ENCODE peak calls at places on chromosome 11, in eight cellular contexts. One of them, this sample, is unnamed.

GRCh38 chr11:110337570-110338193 is 41.3 kb upstream of the RDX start:
- DNase-seq in lung: no peak
- DNase-seq in tibial nerve: no peak
- DNase-seq in heart left ventricle: no peak
- DNase-seq in IMR-90: peak; percentile 52
- DNase-seq in adrenal gland: peak; percentile 75
- DNase-seq in left lung: no peak
- DNase-seq in cardiac muscle cell: no peak
- DNase-seq in this sample: no peak

GRCh38 chr11:70642301-70642700 is 244.0 kb downstream of the CTTN start:
- DNase-seq in lung: no peak
- DNase-seq in tibial nerve: no peak
- DNase-seq in heart left ventricle: no peak
- DNase-seq in IMR-90: no peak
- DNase-seq in adrenal gland: no peak
- DNase-seq in left lung: no peak
- DNase-seq in cardiac muscle cell: no peak
- DNase-seq in this sample: no peak

GRCh38 chr11:112734207-112734606 is 227.0 kb upstream of the NCAM1 start:
- DNase-seq in lung: no peak
- DNase-seq in tibial nerve: no peak
- DNase-seq in heart left ventricle: peak; percentile 30
- DNase-seq in IMR-90: peak; percentile 8
- DNase-seq in adrenal gland: peak; percentile 16
- DNase-seq in left lung: no peak
- DNase-seq in cardiac muscle cell: peak; percentile 85
- DNase-seq in this sample: peak; percentile 27

GRCh38 chr11:45839204-45839603 is 8.1 kb upstream of the CRY2 start:
- DNase-seq in lung: no peak
- DNase-seq in tibial nerve: no peak
- DNase-seq in heart left ventricle: no peak
- DNase-seq in IMR-90: no peak
- DNase-seq in adrenal gland: no peak
- DNase-seq in left lung: no peak
- DNase-seq in cardiac muscle cell: no peak
- DNase-seq in this sample: no peak

GRCh38 chr11:119791701-119792151 is 62.7 kb upstream of the NECTIN1 start:
- DNase-seq in lung: no peak
- DNase-seq in tibial nerve: no peak
- DNase-seq in heart left ventricle: no peak
- DNase-seq in IMR-90: peak; percentile 37
- DNase-seq in adrenal gland: no peak
- DNase-seq in left lung: peak; percentile 47
- DNase-seq in cardiac muscle cell: no peak
- DNase-seq in this sample: no peak

GRCh38 chr11:2771758-2772466 is 72.1 kb upstream of the KCNQ1OT1 start:
- DNase-seq in lung: peak; percentile 21
- DNase-seq in tibial nerve: no peak
- DNase-seq in heart left ventricle: peak; percentile 11
- DNase-seq in IMR-90: no peak
- DNase-seq in adrenal gland: peak; percentile 13
- DNase-seq in left lung: peak; percentile 26
- DNase-seq in cardiac muscle cell: no peak
- DNase-seq in this sample: peak; percentile 4

GRCh38 chr11:121344824-121345223 is 52.3 kb downstream of the SC5D start:
- DNase-seq in lung: no peak
- DNase-seq in tibial nerve: no peak
- DNase-seq in heart left ventricle: no peak
- DNase-seq in IMR-90: no peak
- DNase-seq in adrenal gland: no peak
- DNase-seq in left lung: no peak
- DNase-seq in cardiac muscle cell: no peak
- DNase-seq in this sample: no peak

GRCh38 chr11:123413636-123414035 is 16.4 kb upstream of the GRAMD1B start:
- DNase-seq in lung: no peak
- DNase-seq in tibial nerve: no peak
- DNase-seq in heart left ventricle: no peak
- DNase-seq in IMR-90: peak; percentile 23
- DNase-seq in adrenal gland: peak; percentile 87
- DNase-seq in left lung: no peak
- DNase-seq in cardiac muscle cell: no peak
- DNase-seq in this sample: no peak

GRCh38 chr11:71120346-71120963 is 131.9 kb downstream of the SHANK2 start:
- DNase-seq in lung: no peak
- DNase-seq in tibial nerve: no peak
- DNase-seq in heart left ventricle: no peak
- DNase-seq in IMR-90: no peak
- DNase-seq in adrenal gland: no peak
- DNase-seq in left lung: no peak
- DNase-seq in cardiac muscle cell: peak; percentile 61
- DNase-seq in this sample: no peak

GRCh38 chr11:29564501-29564900 is 452.3 kb downstream of the KCNA4 start:
- DNase-seq in lung: no peak
- DNase-seq in tibial nerve: no peak
- DNase-seq in heart left ventricle: no peak
- DNase-seq in IMR-90: no peak
- DNase-seq in adrenal gland: no peak
- DNase-seq in left lung: no peak
- DNase-seq in cardiac muscle cell: no peak
- DNase-seq in this sample: no peak

GRCh38 chr11:57662893-57663292 is 5.0 kb upstream of the ZDHHC5 start:
- DNase-seq in lung: no peak
- DNase-seq in tibial nerve: no peak
- DNase-seq in heart left ventricle: no peak
- DNase-seq in IMR-90: no peak
- DNase-seq in adrenal gland: no peak
- DNase-seq in left lung: no peak
- DNase-seq in cardiac muscle cell: no peak
- DNase-seq in this sample: no peak

GRCh38 chr11:119175493-119176077 is 7.1 kb downstream of the NLRX1 start:
- DNase-seq in lung: no peak
- DNase-seq in tibial nerve: no peak
- DNase-seq in heart left ventricle: no peak
- DNase-seq in IMR-90: peak; percentile 58
- DNase-seq in adrenal gland: no peak
- DNase-seq in left lung: no peak
- DNase-seq in cardiac muscle cell: no peak
- DNase-seq in this sample: no peak

GRCh38 chr11:47944555-47945128 is 35.7 kb upstream of the PTPRJ start:
- DNase-seq in lung: no peak
- DNase-seq in tibial nerve: no peak
- DNase-seq in heart left ventricle: no peak
- DNase-seq in IMR-90: no peak
- DNase-seq in adrenal gland: no peak
- DNase-seq in left lung: no peak
- DNase-seq in cardiac muscle cell: no peak
- DNase-seq in this sample: no peak

GRCh38 chr11:122979815-122980656 is 1.6 kb downstream of the BSX start:
- DNase-seq in lung: no peak
- DNase-seq in tibial nerve: no peak
- DNase-seq in heart left ventricle: no peak
- DNase-seq in IMR-90: no peak
- DNase-seq in adrenal gland: no peak
- DNase-seq in left lung: no peak
- DNase-seq in cardiac muscle cell: no peak
- DNase-seq in this sample: no peak

GRCh38 chr11:41926339-41926738 is 466.9 kb upstream of the LRRC4C start:
- DNase-seq in lung: no peak
- DNase-seq in tibial nerve: no peak
- DNase-seq in heart left ventricle: no peak
- DNase-seq in IMR-90: no peak
- DNase-seq in adrenal gland: no peak
- DNase-seq in left lung: no peak
- DNase-seq in cardiac muscle cell: no peak
- DNase-seq in this sample: no peak

GRCh38 chr11:41920374-41920773 is 460.9 kb upstream of the LRRC4C start:
- DNase-seq in lung: no peak
- DNase-seq in tibial nerve: no peak
- DNase-seq in heart left ventricle: no peak
- DNase-seq in IMR-90: no peak
- DNase-seq in adrenal gland: no peak
- DNase-seq in left lung: no peak
- DNase-seq in cardiac muscle cell: no peak
- DNase-seq in this sample: no peak

GRCh38 chr11:41917900-41918299 is 458.4 kb upstream of the LRRC4C start:
- DNase-seq in lung: no peak
- DNase-seq in tibial nerve: no peak
- DNase-seq in heart left ventricle: no peak
- DNase-seq in IMR-90: no peak
- DNase-seq in adrenal gland: no peak
- DNase-seq in left lung: no peak
- DNase-seq in cardiac muscle cell: no peak
- DNase-seq in this sample: no peak

GRCh38 chr11:41921991-41922390 is 462.5 kb upstream of the LRRC4C start:
- DNase-seq in lung: no peak
- DNase-seq in tibial nerve: no peak
- DNase-seq in heart left ventricle: no peak
- DNase-seq in IMR-90: no peak
- DNase-seq in adrenal gland: no peak
- DNase-seq in left lung: no peak
- DNase-seq in cardiac muscle cell: no peak
- DNase-seq in this sample: no peak
- TF ChIP-seq CTCF in lung: no peak
- TF ChIP-seq CTCF in tibial nerve: no peak
- TF ChIP-seq CTCF in heart left ventricle: no peak
- TF ChIP-seq CTCF in IMR-90: no peak
- TF ChIP-seq CTCF in adrenal gland: no peak
- TF ChIP-seq CTCF in left lung: no peak
- TF ChIP-seq CTCF in cardiac muscle cell: no peak
- TF ChIP-seq CTCF in this sample: no peak

GRCh38 chr11:65111159-65111536 is 524 bp upstream of the TM7SF2 start:
- DNase-seq in lung: no peak
- DNase-seq in tibial nerve: no peak
- DNase-seq in heart left ventricle: no peak
- DNase-seq in IMR-90: no peak
- DNase-seq in adrenal gland: no peak
- DNase-seq in left lung: no peak
- DNase-seq in cardiac muscle cell: no peak
- DNase-seq in this sample: no peak

GRCh38 chr11:65112551-65113360 is 1.1 kb downstream of the TM7SF2 start:
- DNase-seq in lung: no peak
- DNase-seq in tibial nerve: no peak
- DNase-seq in heart left ventricle: peak; percentile 61
- DNase-seq in IMR-90: peak; percentile 27
- DNase-seq in adrenal gland: peak; percentile 64
- DNase-seq in left lung: no peak
- DNase-seq in cardiac muscle cell: peak; percentile 73
- DNase-seq in this sample: peak; percentile 50

GRCh38 chr11:65111537-65112225 is at the start of gene TM7SF2:
- DNase-seq in lung: peak; percentile 97
- DNase-seq in tibial nerve: peak; percentile 92
- DNase-seq in heart left ventricle: peak; percentile 96
- DNase-seq in IMR-90: peak; percentile 86
- DNase-seq in adrenal gland: peak; percentile 97
- DNase-seq in left lung: peak; percentile 95
- DNase-seq in cardiac muscle cell: peak; percentile 99
- DNase-seq in this sample: peak; percentile 96

GRCh38 chr11:65113361-65113756 is 1.7 kb downstream of the TM7SF2 start:
- DNase-seq in lung: no peak
- DNase-seq in tibial nerve: no peak
- DNase-seq in heart left ventricle: no peak
- DNase-seq in IMR-90: no peak
- DNase-seq in adrenal gland: peak; percentile 63
- DNase-seq in left lung: no peak
- DNase-seq in cardiac muscle cell: no peak
- DNase-seq in this sample: no peak

DNA sequence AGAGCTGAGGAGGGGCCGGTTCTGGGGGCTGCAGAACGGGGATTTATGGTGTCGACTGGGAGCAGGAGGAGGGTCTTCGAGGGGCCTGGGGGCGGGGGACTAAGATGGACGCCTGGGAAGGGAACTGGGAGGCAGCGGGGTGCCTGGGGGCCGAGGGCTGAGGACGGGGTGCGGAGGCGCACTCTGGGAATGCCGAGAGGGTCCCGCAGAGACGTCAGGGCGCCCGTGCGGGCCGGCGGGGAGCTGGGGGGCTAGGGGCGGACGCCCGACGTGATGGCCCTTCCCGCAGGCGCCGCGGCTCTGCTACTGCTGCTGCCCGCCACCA is 516 bp downstream of the TM7SF2 start:
- DNase-seq in lung: no peak
- DNase-seq in tibial nerve: no peak
- DNase-seq in heart left ventricle: no peak
- DNase-seq in IMR-90: no peak
- DNase-seq in adrenal gland: no peak
- DNase-seq in left lung: no peak
- DNase-seq in cardiac muscle cell: no peak
- DNase-seq in this sample: no peak
- H3K4me1 ChIP-seq in lung: peaks cover 4% of the 10 kb centered on the region
- H3K4me1 ChIP-seq in tibial nerve: peaks cover 50% of the 10 kb centered on the region
- H3K4me1 ChIP-seq in heart left ventricle: peaks cover 31% of the 10 kb centered on the region
- H3K4me1 ChIP-seq in IMR-90: peaks cover 20% of the 10 kb centered on the region
- H3K4me1 ChIP-seq in adrenal gland: peaks cover 64% of the 10 kb centered on the region
- H3K4me1 ChIP-seq in left lung: peaks cover 53% of the 10 kb centered on the region
- H3K4me1 ChIP-seq in cardiac muscle cell: peaks cover 13% of the 10 kb centered on the region
- H3K4me1 ChIP-seq in this sample: peaks cover 67% of the 10 kb centered on the region

GRCh38 chr11:66363187-66363601 is 8.4 kb downstream of the SLC29A2 start:
- DNase-seq in lung: peak; percentile 83
- DNase-seq in tibial nerve: no peak
- DNase-seq in heart left ventricle: peak; percentile 45
- DNase-seq in IMR-90: no peak
- DNase-seq in adrenal gland: no peak
- DNase-seq in left lung: peak; percentile 86
- DNase-seq in cardiac muscle cell: no peak
- DNase-seq in this sample: peak; percentile 32

GRCh38 chr11:66365166-66365565 is 6.4 kb downstream of the SLC29A2 start:
- DNase-seq in lung: no peak
- DNase-seq in tibial nerve: no peak
- DNase-seq in heart left ventricle: no peak
- DNase-seq in IMR-90: no peak
- DNase-seq in adrenal gland: no peak
- DNase-seq in left lung: no peak
- DNase-seq in cardiac muscle cell: no peak
- DNase-seq in this sample: no peak

GRCh38 chr11:66365711-66366619 is 5.6 kb downstream of the SLC29A2 start:
- DNase-seq in lung: no peak
- DNase-seq in tibial nerve: no peak
- DNase-seq in heart left ventricle: no peak
- DNase-seq in IMR-90: no peak
- DNase-seq in adrenal gland: no peak
- DNase-seq in left lung: no peak
- DNase-seq in cardiac muscle cell: no peak
- DNase-seq in this sample: no peak

GRCh38 chr11:66362481-66363147 is 8.9 kb downstream of the SLC29A2 start:
- DNase-seq in lung: no peak
- DNase-seq in tibial nerve: no peak
- DNase-seq in heart left ventricle: no peak
- DNase-seq in IMR-90: no peak
- DNase-seq in adrenal gland: no peak
- DNase-seq in left lung: peak; percentile 57
- DNase-seq in cardiac muscle cell: no peak
- DNase-seq in this sample: no peak

GRCh38 chr11:66363805-66364535 is 7.6 kb downstream of the SLC29A2 start:
- DNase-seq in lung: peak; percentile 52
- DNase-seq in tibial nerve: no peak
- DNase-seq in heart left ventricle: no peak
- DNase-seq in IMR-90: no peak
- DNase-seq in adrenal gland: no peak
- DNase-seq in left lung: no peak
- DNase-seq in cardiac muscle cell: no peak
- DNase-seq in this sample: no peak
- H3K36me3 ChIP-seq in lung: no peaks in the 10 kb centered on the region
- H3K36me3 ChIP-seq in tibial nerve: no peaks in the 10 kb centered on the region
- H3K36me3 ChIP-seq in heart left ventricle: no peaks in the 10 kb centered on the region
- H3K36me3 ChIP-seq in IMR-90: no peaks in the 10 kb centered on the region
- H3K36me3 ChIP-seq in adrenal gland: no peaks in the 10 kb centered on the region
- H3K36me3 ChIP-seq in left lung: no peaks in the 10 kb centered on the region
- H3K36me3 ChIP-seq in cardiac muscle cell: peaks cover 8% of the 10 kb centered on the region
- H3K36me3 ChIP-seq in this sample: no peaks in the 10 kb centered on the region

GRCh38 chr11:12746593-12747097 is 72.4 kb downstream of the TEAD1 start:
- DNase-seq in lung: no peak
- DNase-seq in tibial nerve: no peak
- DNase-seq in heart left ventricle: peak; percentile 79
- DNase-seq in IMR-90: peak; percentile 93
- DNase-seq in adrenal gland: peak; percentile 25
- DNase-seq in left lung: peak; percentile 39
- DNase-seq in cardiac muscle cell: peak; percentile 97
- DNase-seq in this sample: peak; percentile 70
- TF ChIP-seq CTCF in lung: no peak
- TF ChIP-seq CTCF in tibial nerve: no peak
- TF ChIP-seq CTCF in heart left ventricle: no peak
- TF ChIP-seq CTCF in IMR-90: no peak
- TF ChIP-seq CTCF in adrenal gland: no peak
- TF ChIP-seq CTCF in left lung: no peak
- TF ChIP-seq CTCF in cardiac muscle cell: no peak
- TF ChIP-seq CTCF in this sample: no peak

This sample was measured in heart right ventricle.